ENCODE peak calls at places on chromosomes 13 and 19, in seven cellular contexts. One of them, this sample, is unnamed.

GRCh38 chr13:50529154-50529882 is 314.2 kb downstream of the DLEU7 start:
- DNase-seq in anterior cingulate cortex: peak
- DNase-seq in fibroblast of pulmonary artery: peak
- DNase-seq in SW 1271: no peak
- DNase-seq in effector CD4-positive, alpha-beta T cell: no peak
- DNase-seq in nephron progenitor cell: no peak
- DNase-seq in hepatic stellate cell: peak
- DNase-seq in this sample: peak

GRCh38 chr19:18775586-18776287 is 15.4 kb downstream of the COMP start:
- DNase-seq in effector CD4-positive, alpha-beta T cell: no peak
- DNase-seq in anterior cingulate cortex: no peak
- DNase-seq in hepatic stellate cell: peak
- DNase-seq in fibroblast of pulmonary artery: peak
- DNase-seq in SW 1271: no peak
- DNase-seq in nephron progenitor cell: no peak
- DNase-seq in this sample: no peak

GRCh38 chr13:41639237-41639904 is 182.0 kb downstream of the RGCC start:
- DNase-seq in SW 1271: no peak
- DNase-seq in nephron progenitor cell: no peak
- DNase-seq in fibroblast of pulmonary artery: no peak
- DNase-seq in effector CD4-positive, alpha-beta T cell: no peak
- DNase-seq in anterior cingulate cortex: no peak
- DNase-seq in hepatic stellate cell: no peak
- DNase-seq in this sample: no peak

GRCh38 chr19:39405930-39406655 is 554 bp upstream of the ZFP36 start:
- DNase-seq in effector CD4-positive, alpha-beta T cell: peak
- DNase-seq in nephron progenitor cell: no peak
- DNase-seq in hepatic stellate cell: no peak
- DNase-seq in SW 1271: no peak
- DNase-seq in fibroblast of pulmonary artery: no peak
- DNase-seq in anterior cingulate cortex: no peak
- DNase-seq in this sample: no peak

GRCh38 chr13:113785051-113786010 is 26.3 kb downstream of the TMEM255B start:
- DNase-seq in anterior cingulate cortex: no peak
- DNase-seq in fibroblast of pulmonary artery: peak
- DNase-seq in effector CD4-positive, alpha-beta T cell: no peak
- DNase-seq in SW 1271: no peak
- DNase-seq in hepatic stellate cell: peak
- DNase-seq in nephron progenitor cell: no peak
- DNase-seq in this sample: peak

GRCh38 chr13:21973437-21974125 is 302.7 kb downstream of the FGF9 start:
- DNase-seq in hepatic stellate cell: no peak
- DNase-seq in anterior cingulate cortex: no peak
- DNase-seq in SW 1271: no peak
- DNase-seq in nephron progenitor cell: no peak
- DNase-seq in effector CD4-positive, alpha-beta T cell: no peak
- DNase-seq in fibroblast of pulmonary artery: no peak
- DNase-seq in this sample: no peak

GRCh38 chr19:41421973-41422372 is 5.2 kb downstream of the B3GNT8 start:
- DNase-seq in SW 1271: no peak
- DNase-seq in anterior cingulate cortex: no peak
- DNase-seq in nephron progenitor cell: no peak
- DNase-seq in hepatic stellate cell: no peak
- DNase-seq in fibroblast of pulmonary artery: no peak
- DNase-seq in effector CD4-positive, alpha-beta T cell: no peak
- DNase-seq in this sample: no peak

GRCh38 chr19:35596366-35596999 is 10.5 kb downstream of the PMIS2 start:
- DNase-seq in hepatic stellate cell: peak
- DNase-seq in anterior cingulate cortex: no peak
- DNase-seq in nephron progenitor cell: no peak
- DNase-seq in SW 1271: no peak
- DNase-seq in fibroblast of pulmonary artery: peak
- DNase-seq in effector CD4-positive, alpha-beta T cell: no peak
- DNase-seq in this sample: no peak

GRCh38 chr19:42225718-42226292 is 5.7 kb downstream of the ZNF526 start:
- DNase-seq in effector CD4-positive, alpha-beta T cell: no peak
- DNase-seq in SW 1271: no peak
- DNase-seq in fibroblast of pulmonary artery: no peak
- DNase-seq in nephron progenitor cell: no peak
- DNase-seq in anterior cingulate cortex: no peak
- DNase-seq in hepatic stellate cell: no peak
- DNase-seq in this sample: no peak

GRCh38 chr13:79988573-79988972 is 352.4 kb downstream of the SPRY2 start:
- DNase-seq in anterior cingulate cortex: no peak
- DNase-seq in nephron progenitor cell: no peak
- DNase-seq in effector CD4-positive, alpha-beta T cell: no peak
- DNase-seq in hepatic stellate cell: peak
- DNase-seq in fibroblast of pulmonary artery: peak
- DNase-seq in SW 1271: no peak
- DNase-seq in this sample: peak

GRCh38 chr13:47545630-47546029 is 455.4 kb downstream of the SUCLA2 start:
- DNase-seq in anterior cingulate cortex: no peak
- DNase-seq in nephron progenitor cell: no peak
- DNase-seq in SW 1271: no peak
- DNase-seq in fibroblast of pulmonary artery: no peak
- DNase-seq in hepatic stellate cell: no peak
- DNase-seq in effector CD4-positive, alpha-beta T cell: no peak
- DNase-seq in this sample: no peak

GRCh38 chr19:18735324-18735723 is 51.8 kb downstream of the CRTC1 start:
- DNase-seq in effector CD4-positive, alpha-beta T cell: no peak
- DNase-seq in anterior cingulate cortex: no peak
- DNase-seq in SW 1271: no peak
- DNase-seq in hepatic stellate cell: no peak
- DNase-seq in nephron progenitor cell: no peak
- DNase-seq in fibroblast of pulmonary artery: no peak
- DNase-seq in this sample: no peak

GRCh38 chr13:75038315-75038881 is 443.6 kb downstream of the TBC1D4 start:
- DNase-seq in nephron progenitor cell: no peak
- DNase-seq in hepatic stellate cell: no peak
- DNase-seq in fibroblast of pulmonary artery: no peak
- DNase-seq in anterior cingulate cortex: no peak
- DNase-seq in effector CD4-positive, alpha-beta T cell: no peak
- DNase-seq in SW 1271: no peak
- DNase-seq in this sample: no peak

GRCh38 chr13:23514076-23514475 is 56.1 kb upstream of the TNFRSF19 start:
- DNase-seq in effector CD4-positive, alpha-beta T cell: no peak
- DNase-seq in SW 1271: no peak
- DNase-seq in fibroblast of pulmonary artery: no peak
- DNase-seq in hepatic stellate cell: no peak
- DNase-seq in nephron progenitor cell: no peak
- DNase-seq in anterior cingulate cortex: no peak
- DNase-seq in this sample: no peak

GRCh38 chr13:33236021-33236420 is 49.5 kb downstream of the STARD13 start:
- DNase-seq in fibroblast of pulmonary artery: peak
- DNase-seq in effector CD4-positive, alpha-beta T cell: no peak
- DNase-seq in hepatic stellate cell: peak
- DNase-seq in nephron progenitor cell: no peak
- DNase-seq in SW 1271: peak
- DNase-seq in anterior cingulate cortex: no peak
- DNase-seq in this sample: no peak

GRCh38 chr19:45145270-45146189 is 15.3 kb downstream of the NKPD1 start:
- DNase-seq in effector CD4-positive, alpha-beta T cell: no peak
- DNase-seq in anterior cingulate cortex: no peak
- DNase-seq in hepatic stellate cell: no peak
- DNase-seq in SW 1271: no peak
- DNase-seq in nephron progenitor cell: no peak
- DNase-seq in fibroblast of pulmonary artery: no peak
- DNase-seq in this sample: no peak

GRCh38 chr13:108681986-108682562 is 52.7 kb downstream of the MYO16 start:
- DNase-seq in effector CD4-positive, alpha-beta T cell: no peak
- DNase-seq in fibroblast of pulmonary artery: no peak
- DNase-seq in hepatic stellate cell: no peak
- DNase-seq in SW 1271: no peak
- DNase-seq in anterior cingulate cortex: no peak
- DNase-seq in nephron progenitor cell: no peak
- DNase-seq in this sample: no peak

GRCh38 chr19:55697069-55697440 is 22.0 kb downstream of the EPN1 start:
- DNase-seq in anterior cingulate cortex: no peak
- DNase-seq in effector CD4-positive, alpha-beta T cell: no peak
- DNase-seq in nephron progenitor cell: no peak
- DNase-seq in hepatic stellate cell: no peak
- DNase-seq in SW 1271: no peak
- DNase-seq in fibroblast of pulmonary artery: no peak
- DNase-seq in this sample: no peak

GRCh38 chr19:36973844-36974195 is 57.7 kb downstream of the ZNF568 start:
- DNase-seq in nephron progenitor cell: no peak
- DNase-seq in hepatic stellate cell: peak
- DNase-seq in anterior cingulate cortex: no peak
- DNase-seq in fibroblast of pulmonary artery: no peak
- DNase-seq in effector CD4-positive, alpha-beta T cell: no peak
- DNase-seq in SW 1271: no peak
- DNase-seq in this sample: no peak

GRCh38 chr19:39474139-39474620 is 6.5 kb upstream of the TIMM50 start:
- DNase-seq in nephron progenitor cell: peak
- DNase-seq in hepatic stellate cell: peak
- DNase-seq in SW 1271: no peak
- DNase-seq in anterior cingulate cortex: peak
- DNase-seq in fibroblast of pulmonary artery: peak
- DNase-seq in effector CD4-positive, alpha-beta T cell: peak
- DNase-seq in this sample: peak

GRCh38 chr13:82791035-82791434 is 1091.2 kb downstream of the SLITRK1 start:
- DNase-seq in effector CD4-positive, alpha-beta T cell: no peak
- DNase-seq in hepatic stellate cell: no peak
- DNase-seq in anterior cingulate cortex: no peak
- DNase-seq in nephron progenitor cell: no peak
- DNase-seq in fibroblast of pulmonary artery: no peak
- DNase-seq in SW 1271: no peak
- DNase-seq in this sample: no peak

GRCh38 chr13:94696171-94696570 is 16.2 kb downstream of the SOX21 start:
- DNase-seq in hepatic stellate cell: no peak
- DNase-seq in effector CD4-positive, alpha-beta T cell: no peak
- DNase-seq in nephron progenitor cell: no peak
- DNase-seq in SW 1271: no peak
- DNase-seq in fibroblast of pulmonary artery: no peak
- DNase-seq in anterior cingulate cortex: no peak
- DNase-seq in this sample: no peak